ENCODE peak calls at places on chromosomes 11 and 22, in five cellular contexts. A, M, Y, T and V are unnamed samples.

GRCh38 chr22:48853627-48854240 is 973.9 kb downstream of the BRD1 start:
- DNase-seq in A (no peak), M (no peak), Y (no peak), T (no peak), V (no peak)

GRCh38 chr11:74084796-74085541 is 76.1 kb upstream of the UCP3 start:
- DNase-seq in A (no peak), M (peak; percentile 56), Y (no peak), T (peak; percentile 40), V (no peak)

GRCh38 chr11:85685820-85686459 is at the start of gene CCDC89:
- DNase-seq in A (peak; percentile 18), M (peak; percentile 15), Y (peak; percentile 46), T (peak; percentile 98), V (no peak)

GRCh38 chr11:34356130-34356529 is 1.7 kb downstream of the ABTB2 start:
- DNase-seq in A (peak; percentile 44), M (no peak), Y (peak; percentile 66), T (no peak), V (no peak)

GRCh38 chr11:8009856-8010255 is 22.7 kb downstream of the EIF3F start:
- DNase-seq in A (no peak), M (no peak), Y (no peak), T (no peak), V (no peak)

GRCh38 chr22:49270595-49271368 is 556.9 kb downstream of the BRD1 start:
- DNase-seq in A (no peak), M (no peak), Y (no peak), T (no peak), V (no peak)

GRCh38 chr11:126543691-126544090 is 188.2 kb downstream of the ST3GAL4 start:
- DNase-seq in A (no peak), M (no peak), Y (no peak), T (no peak), V (no peak)

GRCh38 chr22:35480143-35480542 is 60.5 kb upstream of the RASD2 start:
- DNase-seq in A (no peak), M (peak; percentile 9), Y (no peak), T (peak; percentile 71), V (no peak)

GRCh38 chr11:46827995-46828394 is 18.1 kb downstream of the CKAP5 start:
- DNase-seq in A (no peak), M (no peak), Y (no peak), T (peak; percentile 36), V (no peak)

GRCh38 chr11:115711021-115711420 is 206.8 kb upstream of the CADM1 start:
- DNase-seq in A (no peak), M (no peak), Y (no peak), T (no peak), V (no peak)

GRCh38 chr11:9002920-9003572 is 755 bp downstream of the NRIP3 start:
- DNase-seq in A (no peak), M (no peak), Y (peak; percentile 27), T (peak; percentile 24), V (no peak)

GRCh38 chr11:67280341-67280790 is 8.7 kb upstream of the ANKRD13D start:
- DNase-seq in A (no peak), M (no peak), Y (no peak), T (no peak), V (no peak)

GRCh38 chr11:73521621-73522020 is 76.3 kb downstream of the FAM168A start:
- DNase-seq in A (no peak), M (peak; percentile 75), Y (no peak), T (peak; percentile 63), V (no peak)

GRCh38 chr11:107999759-108000455 is 8.8 kb upstream of the CUL5 start:
- DNase-seq in A (peak; percentile 85), M (peak; percentile 75), Y (peak; percentile 96), T (peak; percentile 36), V (peak; percentile 56)

GRCh38 chr11:94325681-94326080 is 21.3 kb downstream of the IZUMO1R start:
- DNase-seq in A (peak; percentile 73), M (peak; percentile 75), Y (peak; percentile 84), T (peak; percentile 47), V (peak; percentile 21)

GRCh38 chr11:47340010-47340409 is 12.5 kb downstream of the MYBPC3 start:
- DNase-seq in A (no peak), M (no peak), Y (no peak), T (no peak), V (no peak)

DNA sequence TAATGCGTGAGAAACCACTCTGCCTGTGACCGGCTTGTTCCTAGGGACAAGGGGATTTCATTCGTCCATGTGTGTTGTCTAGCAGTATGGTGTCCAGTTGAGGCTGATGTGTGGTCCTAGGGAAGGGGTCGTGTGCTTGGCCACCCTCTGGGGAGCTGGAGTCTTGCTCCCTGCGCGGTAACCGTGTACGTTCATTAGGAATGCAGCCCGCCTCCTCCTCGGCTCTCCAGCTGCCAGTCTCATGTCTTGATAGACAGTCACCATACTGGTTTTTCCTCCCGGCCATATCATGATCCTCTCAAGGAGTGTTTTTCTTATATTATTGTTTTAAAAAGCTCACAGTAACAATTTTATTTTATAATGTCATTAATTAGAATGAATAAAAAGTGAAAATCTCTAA is 5.9 kb downstream of the CTTN start:
- DNase-seq in A (no peak), M (no peak), Y (no peak), T (no peak), V (no peak)
- H3F3A ChIP-seq in A (no peaks in the 10 kb centered on the region), M (no peaks in the 10 kb centered on the region), Y (peaks cover 4% of the 10 kb centered on the region), T (peaks cover 14% of the 10 kb centered on the region), V (no peaks in the 10 kb centered on the region)

DNA sequence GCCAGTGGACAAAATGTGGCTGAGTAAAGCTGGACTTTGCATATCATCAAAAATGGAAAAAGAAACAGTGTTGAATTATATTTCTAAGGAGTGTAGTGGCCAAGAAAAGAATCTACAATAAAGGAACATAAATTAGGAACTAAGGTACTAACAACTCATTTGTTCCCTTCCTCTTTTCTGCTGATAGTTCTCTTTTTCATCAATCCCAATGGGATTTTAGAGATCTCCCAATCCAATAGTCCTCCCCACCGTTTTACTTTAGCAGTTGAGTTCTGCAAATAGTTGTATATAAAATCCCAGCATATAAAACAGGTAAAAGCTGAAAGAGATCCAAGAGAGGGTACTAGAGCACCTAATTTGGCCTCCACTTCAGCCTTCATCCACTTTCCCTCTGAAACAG is 2.0 kb downstream of the PRCP start:
- DNase-seq in A (no peak), M (no peak), Y (no peak), T (no peak), V (no peak)
- H3K4me3 ChIP-seq in A (no peak overlapping the region), M (no peak overlapping the region), Y (no peak overlapping the region), T (no peak overlapping the region), V (no peak overlapping the region)

GRCh38 chr11:57210731-57211335 is 26.2 kb downstream of the APLNR start:
- DNase-seq in A (no peak), M (no peak), Y (peak; percentile 9), T (no peak), V (no peak)
- H2AFZ ChIP-seq in A (peak overlapping the region; percentile 64), M (no peak overlapping the region), Y (no peak overlapping the region), T (no peak overlapping the region), V (no peak overlapping the region)

DNA sequence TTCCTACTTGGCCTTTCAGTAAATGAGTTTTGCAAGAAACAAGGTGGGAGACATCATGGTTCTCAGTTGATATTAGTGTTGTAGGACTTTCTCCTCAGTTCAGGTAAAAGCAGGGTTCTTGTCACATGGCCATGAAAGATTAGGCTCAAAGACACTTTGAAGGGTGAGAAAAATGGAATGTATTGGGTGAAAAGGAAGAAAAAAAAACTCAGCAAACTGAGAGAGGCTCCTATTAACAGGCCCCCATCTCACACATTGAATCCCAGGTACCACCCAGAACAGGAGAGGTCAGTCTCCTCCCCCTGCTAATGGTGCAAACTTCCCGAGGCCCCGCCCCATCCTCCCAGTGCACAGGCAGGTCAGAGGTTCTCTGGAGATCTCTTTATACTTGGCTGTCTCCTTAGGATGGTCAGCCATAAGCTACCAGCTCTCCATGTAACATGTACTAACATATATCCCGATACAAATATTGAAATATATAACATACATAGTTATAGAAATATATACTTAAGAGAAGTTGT is 62.2 kb downstream of the MICAL2 start:
- DNase-seq in A (no peak), M (no peak), Y (no peak), T (no peak), V (no peak)
- H3F3A ChIP-seq in A (peaks cover 5% of the 10 kb centered on the region), M (peaks cover 10% of the 10 kb centered on the region), Y (no peaks in the 10 kb centered on the region), T (peaks cover 68% of the 10 kb centered on the region), V (peaks cover 36% of the 10 kb centered on the region)

GRCh38 chr11:65646921-65647701 is 9.2 kb downstream of the SIPA1 start:
- DNase-seq in A (peak; percentile 57), M (peak; percentile 71), Y (peak; percentile 86), T (peak; percentile 57), V (no peak)
- H3K4me3 ChIP-seq in A (peak overlapping the region; percentile 48), M (peak overlapping the region; percentile 76), Y (peak overlapping the region; percentile 79), T (peak overlapping the region; percentile 44), V (no peak overlapping the region)

GRCh38 chr11:18720086-18720810 is 5.7 kb downstream of the IGSF22 start:
- DNase-seq in A (peak; percentile 29), M (no peak), Y (no peak), T (peak; percentile 75), V (no peak)
- H2AFZ ChIP-seq in A (peak overlapping the region; percentile 90), M (no peak overlapping the region), Y (peak overlapping the region; percentile 92), T (peak overlapping the region; percentile 92), V (peak overlapping the region; percentile 99)